ENCODE peak calls at places on chromosomes 7 and 10, in seven cellular contexts. M is coronary artery, T is caudate nucleus, E is lower lobe of right lung, O is tibial artery, K is neuronal stem cell, W is adrenal gland. Z is an unnamed sample.

GRCh38 chr10:127552446-127552845 is 3.3 kb downstream of the NPS start:
- DNase-seq in M (no peak), T (no peak), E (no peak), O (no peak), K (no peak), W (no peak), Z (no peak)

GRCh38 chr10:17751781-17752445 is at the start of gene TMEM236:
- DNase-seq in M (no peak), T (no peak), E (no peak), O (no peak), K (no peak), W (no peak), Z (no peak)

GRCh38 chr7:127107601-127108007 is 145.1 kb downstream of the GRM8 start:
- DNase-seq in M (no peak), T (no peak), E (no peak), O (no peak), K (peak), W (peak), Z (no peak)

GRCh38 chr7:150909192-150909591 is 56.9 kb downstream of the AOC1 start:
- DNase-seq in M (no peak), T (no peak), E (no peak), O (no peak), K (no peak), W (no peak), Z (no peak)

GRCh38 chr10:11881477-11882417 is 58.6 kb downstream of the PROSER2 start:
- DNase-seq in M (no peak), T (no peak), E (no peak), O (no peak), K (no peak), W (no peak), Z (no peak)

GRCh38 chr7:142657376-142657775 is 91.9 kb upstream of the PRSS1 start:
- DNase-seq in M (no peak), T (no peak), E (no peak), O (no peak), K (no peak), W (no peak), Z (no peak)

GRCh38 chr7:74453321-74454011 is at the start of gene GTF2IRD1:
- DNase-seq in M (no peak), T (peak), E (peak), O (peak), K (peak), W (peak), Z (peak)

GRCh38 chr10:122294006-122294405 is 22.9 kb downstream of the BTBD16 start:
- DNase-seq in M (peak), T (no peak), E (no peak), O (no peak), K (no peak), W (no peak), Z (no peak)

GRCh38 chr10:75640381-75640780 is 209.0 kb downstream of the LRMDA start:
- DNase-seq in M (no peak), T (no peak), E (no peak), O (no peak), K (no peak), W (no peak), Z (no peak)

GRCh38 chr10:128932071-128932820 is 534.8 kb upstream of the MGMT start:
- DNase-seq in M (no peak), T (no peak), E (no peak), O (no peak), K (no peak), W (no peak), Z (no peak)

GRCh38 chr7:154744226-154744860 is 258.6 kb downstream of the PAXIP1 start:
- DNase-seq in M (no peak), T (peak), E (no peak), O (no peak), K (peak), W (peak), Z (no peak)

GRCh38 chr7:134856692-134857091 is 77.3 kb downstream of the CALD1 start:
- DNase-seq in M (no peak), T (no peak), E (no peak), O (no peak), K (no peak), W (no peak), Z (no peak)

GRCh38 chr10:78706256-78706655 is 362.5 kb upstream of the ZMIZ1 start:
- DNase-seq in M (no peak), T (no peak), E (no peak), O (no peak), K (no peak), W (no peak), Z (no peak)

GRCh38 chr7:150568714-150569113 is 1.5 kb downstream of the GIMAP4 start:
- DNase-seq in M (no peak), T (no peak), E (no peak), O (no peak), K (no peak), W (no peak), Z (no peak)

GRCh38 chr10:77007836-77008235 is 629.8 kb downstream of the KCNMA1 start:
- DNase-seq in M (no peak), T (no peak), E (no peak), O (no peak), K (no peak), W (no peak), Z (no peak)

GRCh38 chr7:100604976-100605911 is 3.1 kb downstream of the PCOLCE start:
- DNase-seq in M (no peak), T (no peak), E (peak), O (no peak), K (no peak), W (peak), Z (peak)
- H3K27ac ChIP-seq in M (peak), T (no peak), E (peak), O (peak), K (no peak), W (peak), Z (peak)

DNA sequence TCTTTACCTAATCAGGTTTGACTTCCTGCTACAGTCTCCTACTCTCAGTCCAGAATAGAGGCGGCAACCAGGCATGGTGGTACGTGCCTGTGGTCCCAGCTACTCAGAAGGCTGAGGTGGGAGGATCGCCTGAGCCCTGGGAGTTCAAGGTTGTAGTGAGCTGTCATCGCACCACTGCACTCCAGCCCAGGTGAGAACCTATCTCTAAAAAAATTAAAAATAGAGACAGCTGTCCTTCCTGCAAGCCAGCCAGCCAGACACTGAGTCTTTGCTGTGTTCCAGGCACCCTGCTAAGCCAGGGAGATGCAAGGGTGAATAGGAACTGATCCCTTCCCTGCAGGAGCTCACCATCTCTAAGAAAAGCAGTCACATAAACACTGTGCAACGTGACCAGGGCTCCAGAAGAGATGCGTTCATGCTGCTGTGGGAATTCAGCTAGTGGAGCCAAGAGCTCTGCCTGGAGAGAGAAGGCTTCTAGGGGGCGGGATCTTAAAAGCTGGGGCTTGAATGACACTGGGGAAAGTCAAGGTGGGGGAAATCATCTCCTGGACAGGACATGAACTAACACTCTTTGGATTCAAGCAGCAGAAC is 22.1 kb upstream of the SLIT1 start:
- DNase-seq in M (no peak), T (no peak), E (no peak), O (no peak), K (no peak), W (no peak), Z (no peak)
- H3K27ac ChIP-seq in M (no peak), T (no peak), E (no peak), O (no peak), K (no peak), W (no peak), Z (no peak)

DNA sequence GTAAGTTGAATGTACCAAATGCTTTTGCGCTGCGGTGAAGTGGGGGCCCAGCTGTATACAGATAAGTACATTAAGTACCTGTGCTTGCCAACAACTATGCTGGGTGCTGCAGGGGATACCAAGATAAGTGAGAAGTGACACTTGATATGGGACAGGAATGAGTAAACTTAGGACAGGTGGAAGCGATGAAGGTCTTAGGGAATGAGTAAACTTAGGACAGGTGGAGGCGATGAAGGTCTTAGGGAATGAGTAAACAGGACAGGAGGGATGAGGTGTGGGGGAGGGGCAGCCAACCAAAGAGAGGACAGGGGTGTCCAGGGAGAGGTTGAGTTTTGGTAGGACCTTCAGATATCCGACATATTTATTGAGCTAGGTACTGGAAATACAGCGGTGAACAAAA is 1.4 kb downstream of the MDH2 start:
- DNase-seq in M (no peak), T (no peak), E (no peak), O (no peak), K (no peak), W (no peak), Z (no peak)
- H3K27ac ChIP-seq in M (peak), T (no peak), E (no peak), O (no peak), K (no peak), W (peak), Z (peak)

GRCh38 chr7:139682136-139683013 is 95.4 kb downstream of the HIPK2 start:
- DNase-seq in M (no peak), T (no peak), E (no peak), O (no peak), K (no peak), W (no peak), Z (no peak)
- H3K27ac ChIP-seq in M (peak), T (peak), E (peak), O (peak), K (no peak), W (no peak), Z (peak)

GRCh38 chr7:4837041-4837813 is 24.6 kb downstream of the PAPOLB start:
- DNase-seq in M (peak), T (no peak), E (peak), O (no peak), K (no peak), W (no peak), Z (no peak)

GRCh38 chr7:4840097-4840501 is 21.7 kb downstream of the PAPOLB start:
- DNase-seq in M (peak), T (no peak), E (no peak), O (no peak), K (no peak), W (no peak), Z (no peak)

GRCh38 chr7:4837814-4838625 is 23.8 kb downstream of the PAPOLB start:
- DNase-seq in M (peak), T (no peak), E (no peak), O (no peak), K (no peak), W (no peak), Z (no peak)

GRCh38 chr7:4841007-4841784 is 20.6 kb downstream of the PAPOLB start:
- DNase-seq in M (peak), T (no peak), E (no peak), O (no peak), K (no peak), W (no peak), Z (no peak)

GRCh38 chr7:4838626-4839334 is 23.1 kb downstream of the PAPOLB start:
- DNase-seq in M (no peak), T (no peak), E (no peak), O (no peak), K (no peak), W (no peak), Z (no peak)
- H3K27ac ChIP-seq in M (no peak), T (no peak), E (no peak), O (no peak), K (no peak), W (no peak), Z (peak)

GRCh38 chr10:13852872-13853271 is 266.1 kb downstream of the PRPF18 start:
- DNase-seq in M (no peak), T (no peak), E (no peak), O (peak), K (no peak), W (no peak), Z (no peak)
- H3K27ac ChIP-seq in M (peak), T (no peak), E (peak), O (peak), K (no peak), W (peak), Z (peak)

DNA sequence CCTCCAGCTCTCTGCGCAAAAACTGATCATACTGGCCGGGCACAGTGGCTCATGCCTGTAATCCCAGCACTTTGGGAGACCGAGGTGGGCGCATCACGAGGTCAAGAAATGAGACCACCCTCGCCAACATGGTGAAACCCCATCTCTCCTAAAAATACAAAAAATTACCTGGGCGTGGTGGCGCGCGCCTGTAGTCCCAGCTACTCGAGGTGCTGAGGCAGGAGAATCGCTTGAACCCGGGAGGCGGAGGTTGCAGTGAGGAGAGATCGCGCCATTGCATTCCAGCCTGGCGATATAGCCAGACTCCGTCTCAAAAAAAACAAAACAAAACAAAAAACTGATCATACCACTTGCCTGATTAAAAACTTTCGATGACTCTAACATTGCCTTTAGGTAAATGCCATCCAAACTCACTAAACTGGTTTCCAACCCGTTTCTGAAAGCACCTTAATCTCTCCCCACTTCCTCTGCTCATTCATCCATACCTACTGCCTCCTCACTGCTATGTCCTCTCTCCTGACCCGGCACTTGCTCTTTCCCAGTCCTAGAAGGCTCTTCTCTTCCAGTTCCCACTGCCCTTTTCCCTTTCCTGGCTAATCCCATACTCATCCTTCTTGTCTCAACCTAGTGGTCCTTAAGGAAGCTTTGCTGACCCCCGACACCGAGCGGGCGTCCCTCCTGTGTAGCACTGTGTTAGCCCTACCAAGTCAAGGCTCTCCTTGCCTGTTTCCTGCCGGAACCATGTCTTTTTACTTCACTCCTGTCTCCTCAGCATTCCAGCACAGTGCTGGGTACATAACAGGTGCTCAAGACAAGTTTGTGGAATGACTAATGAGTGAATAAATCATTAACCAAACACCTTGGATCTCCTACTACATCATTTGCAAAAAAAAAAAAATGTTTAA is 686 bp upstream of the MIOS start:
- DNase-seq in M (no peak), T (no peak), E (peak), O (no peak), K (no peak), W (no peak), Z (no peak)
- H3K27ac ChIP-seq in M (peak), T (peak), E (peak), O (peak), K (no peak), W (peak), Z (peak)

Z was measured in left ventricle myocardium inferior.